ENCODE peak calls at places on chromosomes 7 and 10, in ten cellular contexts. D is uterus; Q is GM23248; N is GM12878; E is CD8-positive, alpha-beta T cell; C is neuronal stem cell; J is pancreas; H is Peyer's patch; X is ovary; B is PC-9. F is an unnamed sample. For H3K4me1, the result is how much of the 10 kb centered on the place peaks cover.

GRCh38 chr10:42933454-42934340 is 143.2 kb upstream of the RET start:
- DNase-seq in E (peak), B (no peak), N (no peak), H (no peak), C (no peak), X (no peak), J (no peak), Q (no peak), D (peak), F (no peak)

GRCh38 chr10:61978965-61979364 is 77.5 kb downstream of the ARID5B start:
- DNase-seq in D (no peak), C (no peak), Q (no peak), X (no peak), E (no peak), H (no peak), N (no peak), B (no peak), J (no peak), F (no peak)

GRCh38 chr7:314853-315252 is 24.9 kb downstream of the FOXL3 start:
- DNase-seq in B (no peak), J (no peak), C (no peak), H (no peak), N (no peak), E (no peak), Q (no peak), X (no peak), D (no peak), F (no peak)

GRCh38 chr10:67695555-67695954 is 440 bp downstream of the CTNNA3 start:
- DNase-seq in N (no peak), E (no peak), B (no peak), J (no peak), D (no peak), H (no peak), C (no peak), X (no peak), Q (no peak), F (no peak)

GRCh38 chr10:78361031-78361430 is 327.4 kb downstream of the RPS24 start:
- DNase-seq in B (no peak), E (no peak), Q (no peak), X (no peak), C (no peak), J (no peak), N (no peak), H (no peak), D (no peak), F (no peak)

GRCh38 chr7:93320856-93321255 is 88.7 kb downstream of the VPS50 start:
- DNase-seq in B (no peak), J (no peak), Q (no peak), X (no peak), D (no peak), H (no peak), E (no peak), N (no peak), C (no peak), F (no peak)

GRCh38 chr10:5196613-5197234 is at the start of gene AKR1C4:
- DNase-seq in J (no peak), D (no peak), H (no peak), N (no peak), C (no peak), E (no peak), Q (no peak), B (no peak), X (no peak), F (no peak)

GRCh38 chr7:68969571-68969970 is 628.7 kb upstream of the AUTS2 start:
- DNase-seq in B (no peak), X (no peak), D (no peak), Q (no peak), H (no peak), J (no peak), E (no peak), C (no peak), N (no peak), F (no peak)

GRCh38 chr10:4758256-4758655 is 67.8 kb upstream of the AKR1E2 start:
- DNase-seq in C (no peak), B (no peak), X (no peak), H (no peak), E (no peak), N (no peak), J (no peak), D (no peak), Q (peak), F (no peak)

GRCh38 chr10:114304566-114305421 is 65.7 kb downstream of the VWA2 start:
- DNase-seq in N (no peak), X (peak), Q (peak), D (peak), C (peak), J (peak), B (no peak), H (peak), E (peak), F (no peak)

GRCh38 chr7:45217358-45217757 is 59.8 kb downstream of the RAMP3 start:
- DNase-seq in X (no peak), D (no peak), C (no peak), B (peak), E (no peak), H (no peak), N (no peak), Q (no peak), J (peak), F (no peak)

GRCh38 chr10:11051001-11051324 is 33.3 kb downstream of the CELF2 start:
- DNase-seq in B (no peak), C (no peak), E (no peak), X (no peak), J (no peak), D (no peak), H (no peak), Q (no peak), N (no peak), F (no peak)

GRCh38 chr10:71598673-71599072 is 120.9 kb downstream of the C10orf105 start:
- DNase-seq in E (no peak), N (no peak), D (peak), X (peak), B (no peak), H (peak), J (peak), C (no peak), Q (peak), F (no peak)

GRCh38 chr7:50306491-50307367 is 2.2 kb downstream of the IKZF1 start:
- DNase-seq in N (no peak), J (no peak), C (no peak), Q (no peak), H (no peak), D (no peak), X (no peak), E (no peak), B (no peak), F (no peak)
- H3K4me1 ChIP-seq in N (under half), J (under half), C (under half), Q (under half), H (under half), D (under half), X (under half), E (half or more), B (under half), F (under half)

DNA sequence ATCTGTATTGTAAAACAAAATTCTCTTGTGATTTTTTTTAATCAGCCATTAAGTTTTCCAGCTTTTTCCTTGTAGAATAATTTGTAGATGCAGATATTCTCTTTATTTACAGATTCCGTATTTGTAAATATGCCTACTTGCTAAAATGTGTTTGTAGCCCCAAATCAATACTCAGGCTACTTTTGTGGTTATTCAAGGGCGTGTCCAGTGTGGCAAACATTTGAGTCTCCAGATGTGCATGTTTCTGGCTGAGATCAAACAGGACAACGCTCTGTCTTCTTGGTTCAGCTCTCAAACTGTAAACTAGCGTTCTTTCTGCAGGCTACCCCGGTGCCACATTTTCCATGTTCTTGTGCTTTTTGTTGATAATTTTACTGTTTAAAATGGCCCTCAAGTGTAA is 16.3 kb upstream of the OR2A5 start:
- DNase-seq in N (no peak), H (no peak), B (no peak), J (no peak), C (no peak), Q (no peak), E (no peak), X (no peak), D (no peak), F (no peak)
- H3K4me1 ChIP-seq in N (under half), H (under half), B (under half), J (under half), C (under half), Q (under half), E (under half), X (under half), D (under half), F (under half)

GRCh38 chr7:127578036-127578684 is 7.2 kb downstream of the GCC1 start:
- DNase-seq in X (no peak), Q (peak), C (no peak), E (no peak), B (no peak), D (peak), J (no peak), N (no peak), H (no peak), F (no peak)
- H3K4me1 ChIP-seq in X (under half), Q (under half), C (under half), E (under half), B (under half), D (under half), J (under half), N (under half), H (under half), F (under half)

DNA sequence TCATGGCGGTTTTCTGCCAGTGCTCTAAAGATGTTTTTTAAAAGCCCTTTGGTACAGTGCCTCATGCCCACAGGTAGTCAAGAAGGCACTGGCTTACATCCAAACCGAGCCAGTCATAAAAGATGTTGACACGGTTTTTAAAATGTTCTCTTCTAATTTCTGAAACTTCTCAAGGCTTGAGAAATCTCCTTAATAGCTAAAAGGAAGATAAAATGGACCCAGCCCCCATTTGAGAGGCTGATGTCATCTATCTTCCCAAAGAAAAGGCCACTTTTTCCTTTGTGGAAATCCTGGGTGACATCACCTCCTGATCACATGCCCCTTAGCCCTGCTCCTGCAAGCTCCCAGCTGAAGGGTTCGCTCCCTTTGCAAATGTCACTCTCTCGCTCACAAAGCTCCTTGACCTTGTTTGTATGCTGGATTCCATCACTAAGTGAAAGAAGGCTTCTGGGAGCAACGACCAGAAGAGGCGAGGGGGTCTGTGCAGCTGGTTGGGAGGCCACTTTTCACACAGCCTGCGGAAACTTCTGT is 122.9 kb downstream of the CUBN start:
- DNase-seq in D (no peak), C (no peak), Q (peak), J (no peak), E (no peak), N (no peak), B (no peak), X (no peak), H (no peak), F (no peak)
- H3K4me1 ChIP-seq in D (under half), C (under half), Q (half or more), J (under half), E (under half), N (under half), B (under half), X (under half), H (under half), F (under half)

GRCh38 chr10:86954681-86955500 is 2.5 kb downstream of the MMRN2 start:
- DNase-seq in X (peak), J (peak), C (no peak), Q (no peak), E (no peak), N (no peak), B (no peak), H (no peak), D (no peak), F (peak)

GRCh38 chr10:86957471-86958108 is at the start of gene MMRN2:
- DNase-seq in H (no peak), X (peak), C (no peak), Q (no peak), J (peak), B (no peak), N (no peak), D (no peak), E (no peak), F (no peak)

GRCh38 chr10:86956841-86957448 is 470 bp downstream of the MMRN2 start:
- DNase-seq in J (peak), C (no peak), X (peak), H (no peak), Q (no peak), N (no peak), D (no peak), B (no peak), E (no peak), F (peak)

GRCh38 chr10:86955501-86956194 is 1.8 kb downstream of the MMRN2 start:
- DNase-seq in N (no peak), B (no peak), J (peak), C (no peak), D (no peak), Q (no peak), X (peak), H (no peak), E (no peak), F (peak)

DNA sequence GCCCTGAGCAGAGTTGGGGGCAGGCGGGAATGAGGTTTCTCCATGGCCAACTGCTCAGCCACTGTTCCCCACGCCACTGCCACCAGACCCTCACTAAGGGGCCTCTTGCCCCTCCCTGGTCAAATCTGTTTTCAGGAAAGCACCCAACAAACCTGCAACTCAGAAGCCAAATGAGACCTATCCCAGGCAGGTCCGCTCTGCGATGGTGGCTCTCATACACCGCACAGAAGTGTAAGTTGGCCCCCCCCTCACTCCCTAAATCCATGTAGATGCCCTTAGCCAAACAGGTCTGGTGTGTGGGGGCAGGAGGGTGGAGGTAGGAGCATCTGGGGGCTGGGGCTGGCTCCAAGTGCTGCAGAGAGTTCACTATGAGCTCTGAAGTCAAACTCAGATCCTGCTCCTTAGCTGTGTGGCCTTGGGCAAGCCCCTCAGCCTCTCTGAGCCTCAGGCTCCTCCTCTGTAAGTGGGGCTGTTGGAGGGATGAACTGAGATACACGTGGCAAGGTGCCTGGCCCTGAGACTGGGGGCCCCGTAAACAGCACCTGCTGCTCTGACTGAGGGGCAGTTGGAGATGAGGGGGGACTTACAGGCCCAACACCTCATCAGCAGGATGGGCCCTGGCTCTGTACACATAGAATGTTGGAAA is 1.1 kb downstream of the MMRN2 start:
- DNase-seq in H (no peak), N (no peak), X (no peak), D (no peak), B (no peak), E (no peak), J (peak), C (no peak), Q (no peak), F (peak)
- H3K4me1 ChIP-seq in H (under half), N (under half), X (under half), D (under half), B (half or more), E (under half), J (under half), C (under half), Q (under half), F (half or more)